ENCODE peak calls at places on chromosomes 16 and 17, in seven cellular contexts. R, Q, D, V, A, T and E are unnamed samples.
A peak's percentile ranks its signal among the peaks of the same experiment; 100 is the strongest.

GRCh38 chr16:50193594-50193993 is 40.5 kb downstream of the TENT4B start:
- ATAC-seq in A (peak; percentile 9), R (peak; percentile 24), Q (no peak), T (no peak), V (no peak), D (peak; percentile 42), E (no peak)

GRCh38 chr16:10862432-10862831 is 14.6 kb upstream of the CIITA start:
- ATAC-seq in A (peak; percentile 80), Q (peak; percentile 98), D (peak; percentile 92), R (no peak), T (no peak), V (no peak), E (peak; percentile 50)

GRCh38 chr17:52678211-52678610 is 519.7 kb upstream of the CA10 start:
- ATAC-seq in T (no peak), R (no peak), Q (no peak), V (no peak), D (no peak), A (no peak), E (no peak)

GRCh38 chr16:23120562-23120961 is 28.7 kb downstream of the USP31 start:
- ATAC-seq in A (no peak), T (no peak), R (no peak), D (no peak), V (no peak), Q (no peak), E (no peak)

GRCh38 chr17:47733414-47734288 is 615 bp downstream of the TBX21 start:
- ATAC-seq in D (peak; percentile 28), Q (peak; percentile 41), T (no peak), A (no peak), V (peak; percentile 73), R (peak; percentile 63), E (peak; percentile 37)

GRCh38 chr17:17063546-17064122 is 21.4 kb downstream of the MPRIP start:
- ATAC-seq in T (no peak), A (peak; percentile 64), R (no peak), D (peak; percentile 87), Q (no peak), V (peak; percentile 25), E (peak; percentile 54)

GRCh38 chr17:57406131-57406980 is 150.0 kb downstream of the MSI2 start:
- ATAC-seq in T (peak; percentile 57), R (peak; percentile 6), V (no peak), D (no peak), Q (no peak), A (peak; percentile 47), E (no peak)

GRCh38 chr16:63324306-63324705 is 1288.1 kb upstream of the CDH8 start:
- ATAC-seq in R (no peak), V (no peak), A (peak; percentile 39), Q (no peak), T (no peak), D (no peak), E (no peak)

GRCh38 chr17:1473841-1474240 is 17.8 kb upstream of the CRK start:
- ATAC-seq in A (no peak), V (no peak), D (no peak), T (no peak), Q (no peak), R (no peak), E (no peak)

GRCh38 chr17:43608313-43608712 is 53.4 kb downstream of the MEOX1 start:
- ATAC-seq in T (no peak), V (peak; percentile 75), R (no peak), A (no peak), Q (no peak), D (no peak), E (no peak)

GRCh38 chr17:37405955-37406634 is 541 bp downstream of the ACACA start:
- ATAC-seq in R (no peak), Q (no peak), T (peak; percentile 49), A (no peak), D (no peak), V (peak; percentile 62), E (no peak)

GRCh38 chr17:32794533-32795246 is 82.2 kb downstream of the MYO1D start:
- ATAC-seq in V (peak; percentile 43), D (peak; percentile 95), R (peak; percentile 100), Q (peak; percentile 85), A (no peak), T (peak; percentile 100), E (no peak)

GRCh38 chr17:514584-514983 is 162.0 kb upstream of the RPH3AL start:
- ATAC-seq in V (peak; percentile 27), D (no peak), R (peak; percentile 40), A (no peak), Q (no peak), T (no peak), E (no peak)

GRCh38 chr16:57544129-57544653 is 1.7 kb downstream of the ADGRG5 start:
- ATAC-seq in R (no peak), V (no peak), Q (no peak), A (peak; percentile 41), T (peak; percentile 84), D (peak; percentile 70), E (no peak)

GRCh38 chr16:50866806-50867205 is 124.9 kb downstream of the CYLD start:
- ATAC-seq in A (no peak), R (no peak), V (no peak), Q (no peak), D (no peak), T (no peak), E (no peak)

GRCh38 chr17:17446666-17447155 is 30.1 kb upstream of the MED9 start:
- ATAC-seq in V (peak; percentile 43), T (no peak), A (no peak), Q (peak; percentile 11), R (peak; percentile 51), D (peak; percentile 30), E (no peak)

GRCh38 chr17:66633322-66633965 is 201.5 kb upstream of the CACNG5 start:
- ATAC-seq in D (peak; percentile 31), T (no peak), A (no peak), Q (no peak), R (no peak), V (no peak), E (no peak)

GRCh38 chr16:58679763-58680162 is 4.8 kb downstream of the SLC38A7 start:
- ATAC-seq in D (no peak), R (no peak), T (no peak), A (no peak), Q (no peak), V (no peak), E (no peak)

GRCh38 chr16:24626251-24626650 is 86.9 kb downstream of the RBBP6 start:
- ATAC-seq in Q (no peak), D (no peak), V (peak; percentile 75), T (no peak), R (no peak), A (no peak), E (no peak)

GRCh38 chr17:27615121-27615520 is 15.9 kb upstream of the LGALS9 start:
- ATAC-seq in R (no peak), T (no peak), D (no peak), V (no peak), A (no peak), Q (no peak), E (no peak)

GRCh38 chr17:6710317-6710716 is 2.9 kb downstream of the SLC13A5 start:
- ATAC-seq in V (no peak), A (no peak), T (peak; percentile 52), D (peak; percentile 1), R (no peak), Q (no peak), E (no peak)

GRCh38 chr17:10730956-10731879 is 1.4 kb upstream of the TMEM220 start:
- ATAC-seq in D (no peak), T (no peak), R (no peak), Q (no peak), A (no peak), V (no peak), E (no peak)
- H3K27ac ChIP-seq in D (peak overlapping the region; percentile 99), T (no peak overlapping the region), R (no peak overlapping the region), Q (no peak overlapping the region), A (no peak overlapping the region), V (peak overlapping the region; percentile 69), E (no peak overlapping the region)

GRCh38 chr17:81488276-81488860 is 24.2 kb downstream of the ACTG1 start:
- ATAC-seq in V (peak; percentile 7), A (no peak), D (peak; percentile 17), T (peak; percentile 5), Q (no peak), R (no peak), E (peak; percentile 0)

GRCh38 chr17:81486174-81486810 is 26.3 kb downstream of the ACTG1 start:
- ATAC-seq in T (no peak), D (no peak), R (no peak), Q (no peak), V (no peak), A (no peak), E (no peak)

GRCh38 chr17:81489012-81489968 is 23.3 kb downstream of the ACTG1 start:
- ATAC-seq in A (no peak), T (no peak), D (no peak), V (no peak), R (peak; percentile 7), Q (no peak), E (no peak)

GRCh38 chr17:81487089-81487486 is 25.5 kb downstream of the ACTG1 start:
- ATAC-seq in D (no peak), T (no peak), V (no peak), A (no peak), Q (no peak), R (no peak), E (no peak)

GRCh38 chr17:81487487-81488275 is 24.9 kb downstream of the ACTG1 start:
- ATAC-seq in T (peak; percentile 92), A (peak; percentile 82), Q (peak; percentile 75), D (peak; percentile 87), V (peak; percentile 79), R (peak; percentile 73), E (peak; percentile 85)
- TF ChIP-seq POLR2A in T (peak; percentile 86), A (peak; percentile 25), Q (peak; percentile 73), D (peak; percentile 57), V (peak; percentile 94), R (peak; percentile 93), E (peak; percentile 90)

GRCh38 chr16:17572145-17572544 is 101.4 kb upstream of the XYLT1 start:
- ATAC-seq in D (no peak), T (no peak), R (no peak), Q (no peak), V (no peak), A (no peak), E (no peak)
- H3K27ac ChIP-seq in D (no peak overlapping the region), T (no peak overlapping the region), R (no peak overlapping the region), Q (no peak overlapping the region), V (no peak overlapping the region), A (no peak overlapping the region), E (no peak overlapping the region)

DNA sequence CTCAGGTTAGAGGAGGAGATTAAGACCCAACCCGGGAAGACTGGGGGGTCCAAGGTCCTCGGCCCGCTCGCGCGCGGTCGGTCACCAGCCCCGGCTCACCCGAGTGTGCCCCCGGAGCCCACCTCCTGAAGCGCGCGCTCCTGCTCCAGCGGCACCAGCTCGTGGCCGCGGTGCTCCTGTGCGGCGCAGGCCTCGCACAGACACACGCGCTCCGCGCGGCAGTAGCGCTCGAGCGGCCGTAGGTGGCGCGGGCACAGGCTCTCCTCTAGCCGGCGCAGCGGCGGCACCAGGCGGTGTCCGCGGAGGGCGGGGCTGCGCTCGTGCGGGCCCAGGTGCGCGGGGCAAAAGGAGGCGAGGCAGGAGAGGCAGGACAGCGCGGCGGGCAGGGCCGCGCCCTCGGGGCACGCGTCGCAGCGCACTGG is 618 bp downstream of the TRIM47 start:
- ATAC-seq in Q (peak; percentile 72), V (peak; percentile 72), T (peak; percentile 65), R (peak; percentile 54), D (peak; percentile 71), A (peak; percentile 35), E (peak; percentile 75)
- TF ChIP-seq POLR2A in Q (no peak), V (peak; percentile 18), T (no peak), R (no peak), D (no peak), A (no peak), E (peak; percentile 7)